ENCODE peak calls at places on chromosomes 2 and 18, in four cellular contexts. Y is upper lobe of left lung, Q is esophagus muscularis mucosa, J is stomach. L is an unnamed sample.

GRCh38 chr2:206217743-206218520 is 56.5 kb upstream of the ZDBF2 start:
- DNase-seq in Y (no peak), J (no peak), Q (no peak), L (no peak)

GRCh38 chr2:200396726-200397348 is 90.3 kb downstream of the SPATS2L start:
- DNase-seq in Y (no peak), J (no peak), Q (no peak), L (no peak)

GRCh38 chr2:223822818-223823217 is 14.6 kb downstream of the AP1S3 start:
- DNase-seq in J (no peak), Q (no peak), Y (no peak), L (no peak)

GRCh38 chr18:32661486-32662299 is 111.1 kb downstream of the KLHL14 start:
- DNase-seq in Q (no peak), Y (no peak), J (no peak), L (no peak)

GRCh38 chr2:9892236-9892635 is 49.0 kb downstream of the TAF1B start:
- DNase-seq in Q (no peak), J (no peak), Y (no peak), L (no peak)

GRCh38 chr18:42067527-42067926 is 112.5 kb downstream of the PIK3C3 start:
- DNase-seq in Q (no peak), J (no peak), Y (no peak), L (no peak)

GRCh38 chr2:105291981-105292380 is 37.6 kb downstream of the TGFBRAP1 start:
- DNase-seq in Q (no peak), J (no peak), Y (no peak), L (no peak)

GRCh38 chr2:15846626-15847025 is 93.7 kb upstream of the MYCN start:
- DNase-seq in J (no peak), Q (no peak), Y (no peak), L (no peak)

GRCh38 chr2:1047485-1047884 is 96.8 kb downstream of the SNTG2 start:
- DNase-seq in J (no peak), Q (no peak), Y (no peak), L (no peak)

GRCh38 chr2:95115418-95115817 is 6.2 kb downstream of the MRPS5 start:
- DNase-seq in Q (no peak), Y (peak; percentile 79), J (peak; percentile 81), L (peak; percentile 77)

GRCh38 chr2:55097462-55098410 is 47.5 kb upstream of the RTN4 start:
- DNase-seq in Q (no peak), J (no peak), Y (no peak), L (no peak)

GRCh38 chr2:6958616-6959235 is 41.5 kb downstream of the RNF144A start:
- DNase-seq in Q (peak; percentile 37), J (no peak), Y (no peak), L (no peak)

GRCh38 chr18:65091737-65092329 is 659.0 kb upstream of the CDH7 start:
- DNase-seq in Q (no peak), Y (no peak), J (no peak), L (no peak)

GRCh38 chr2:143558665-143559064 is 429.4 kb downstream of the ARHGAP15 start:
- DNase-seq in Q (no peak), Y (no peak), J (no peak), L (no peak)

DNA sequence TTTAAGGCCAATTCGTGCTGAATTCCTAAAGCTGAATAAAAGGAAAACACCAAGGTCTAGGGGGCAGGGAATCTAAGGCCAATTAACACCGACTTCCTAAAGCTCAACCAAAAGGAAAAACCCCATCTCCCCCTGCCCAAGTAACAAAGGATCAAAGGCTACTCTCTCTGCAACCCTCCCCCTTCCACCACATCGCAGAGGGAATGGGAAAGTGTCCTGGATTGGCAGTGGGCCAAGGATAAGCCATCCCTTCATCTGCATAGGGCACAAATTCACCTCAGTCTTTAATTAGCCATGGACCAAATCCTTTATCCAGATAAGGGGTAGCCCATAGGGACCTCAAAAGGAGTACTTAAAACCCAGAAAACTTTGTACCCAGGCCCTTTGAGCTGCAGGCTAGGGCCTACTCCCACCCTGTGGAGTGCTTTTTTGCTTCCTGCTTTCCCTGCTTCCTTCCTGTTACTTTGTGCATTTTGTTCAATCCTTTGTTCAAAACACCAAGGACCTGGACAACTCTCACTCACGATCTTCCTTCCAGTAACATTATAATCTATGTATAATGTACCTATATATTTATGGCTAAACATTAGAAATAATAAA is 2119.8 kb upstream of the CELF4 start:
- DNase-seq in Q (no peak), J (no peak), Y (no peak), L (no peak)
- H3K27ac ChIP-seq in Q (no peak overlapping the region), J (no peak overlapping the region), Y (no peak overlapping the region), L (no peak overlapping the region)

GRCh38 chr2:190705280-190705679 is 56.4 kb downstream of the NAB1 start:
- DNase-seq in Y (no peak), J (no peak), Q (no peak), L (no peak)
- TF ChIP-seq EP300 in Y (no peak), J (no peak), Q (no peak), L (no peak)

GRCh38 chr2:8662239-8662879 is 19.5 kb upstream of the ID2 start:
- DNase-seq in Y (no peak), J (no peak), Q (no peak), L (no peak)
- TF ChIP-seq POLR2AphosphoS5 in Y (no peak), J (no peak), Q (no peak), L (no peak)

GRCh38 chr2:152549428-152549827 is 167.8 kb downstream of the PRPF40A start:
- DNase-seq in J (no peak), Y (no peak), Q (no peak), L (no peak)
- H3K27ac ChIP-seq in J (no peak overlapping the region), Y (no peak overlapping the region), Q (no peak overlapping the region), L (no peak overlapping the region)